ENCODE peak calls at places on chromosomes 13 and 19, in four cellular contexts. F is left lung, R is OCI-LY7, K is pancreas. J is an unnamed sample. For H3K4me1, the result is how much of the 10 kb centered on the place peaks cover.

GRCh38 chr13:75633285-75633684 is 2.8 kb upstream of the LMO7 start:
- DNase-seq in F (no peak), R (no peak), K (no peak), J (no peak)

GRCh38 chr19:19711934-19712828 is 20.7 kb downstream of the ZNF14 start:
- DNase-seq in F (no peak), R (no peak), K (no peak), J (no peak)

GRCh38 chr13:85277753-85278152 is 521.5 kb downstream of the SLITRK6 start:
- DNase-seq in F (no peak), R (no peak), K (no peak), J (no peak)

GRCh38 chr13:22018297-22019210 is 347.7 kb downstream of the FGF9 start:
- DNase-seq in F (no peak), R (no peak), K (no peak), J (no peak)

GRCh38 chr19:54421521-54421920 is 6.3 kb downstream of the TTYH1 start:
- DNase-seq in F (no peak), R (no peak), K (no peak), J (no peak)

GRCh38 chr13:99033814-99034213 is 56.0 kb upstream of the DOCK9 start:
- DNase-seq in F (no peak), R (peak), K (no peak), J (no peak)

GRCh38 chr13:105334211-105334610 is 1201.3 kb downstream of the EFNB2 start:
- DNase-seq in F (no peak), R (no peak), K (no peak), J (no peak)

GRCh38 chr13:40272776-40273139 is 393.7 kb downstream of the FOXO1 start:
- DNase-seq in F (no peak), R (no peak), K (no peak), J (no peak)

GRCh38 chr13:25738342-25738771 is 313.5 kb downstream of the SHISA2 start:
- DNase-seq in F (no peak), R (peak), K (no peak), J (no peak)

GRCh38 chr13:73492811-73493210 is 434.0 kb downstream of the KLF5 start:
- DNase-seq in F (no peak), R (no peak), K (no peak), J (no peak)
- H3K27ac ChIP-seq in F (no peak), R (no peak), K (no peak), J (no peak)

GRCh38 chr19:31096930-31097329 is 252.3 kb downstream of the TSHZ3 start:
- DNase-seq in F (no peak), R (no peak), K (no peak), J (no peak)

GRCh38 chr19:31100945-31101344 is 248.3 kb downstream of the TSHZ3 start:
- DNase-seq in F (no peak), R (no peak), K (no peak), J (no peak)

GRCh38 chr19:31102674-31103073 is 246.6 kb downstream of the TSHZ3 start:
- DNase-seq in F (no peak), R (no peak), K (no peak), J (no peak)

GRCh38 chr19:31096047-31096446 is 253.2 kb downstream of the TSHZ3 start:
- DNase-seq in F (no peak), R (no peak), K (no peak), J (no peak)

DNA sequence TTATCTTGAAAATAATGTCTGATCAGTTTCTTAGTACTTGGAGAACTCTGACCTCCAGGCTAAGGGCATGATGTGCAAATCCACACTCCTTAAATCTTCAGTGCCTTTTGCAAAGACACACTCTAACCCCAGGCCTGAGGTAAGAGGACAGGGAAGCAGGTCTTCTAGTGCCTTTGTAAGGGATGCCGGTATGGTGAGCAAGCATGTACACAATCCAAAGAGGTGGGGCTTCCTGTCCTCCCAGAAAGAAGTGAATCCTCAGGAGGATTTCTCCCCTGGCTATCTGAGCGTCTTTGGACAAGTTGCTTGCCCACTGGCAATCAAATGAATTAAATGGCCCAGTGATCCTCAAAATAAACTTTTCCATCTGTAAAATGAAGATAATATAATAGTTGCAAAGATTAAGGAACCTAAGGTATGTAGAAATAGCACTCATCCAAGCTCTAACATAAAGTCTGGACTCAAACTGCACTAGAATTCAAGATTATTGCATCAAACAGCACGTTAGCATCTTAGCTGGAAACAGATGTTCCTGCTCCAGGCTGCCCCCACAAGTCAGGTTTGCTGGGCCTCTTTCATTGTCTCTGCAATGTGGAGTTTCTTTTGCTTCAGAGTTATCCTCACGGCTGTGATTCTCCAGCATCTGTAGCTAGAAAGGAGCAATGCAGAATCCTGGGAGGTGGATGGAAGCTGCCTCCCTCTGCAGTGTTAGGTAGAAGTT is 249.6 kb downstream of the TSHZ3 start:
- DNase-seq in F (no peak), R (no peak), K (no peak), J (no peak)
- TF ChIP-seq CTCF in F (no peak), R (no peak), K (no peak), J (no peak)

GRCh38 chr19:11510444-11510843 is 4.8 kb upstream of the ZNF653 start:
- DNase-seq in F (no peak), R (no peak), K (no peak), J (no peak)

GRCh38 chr19:11505032-11505503 is 571 bp downstream of the ZNF653 start:
- DNase-seq in F (peak), R (peak), K (peak), J (peak)

GRCh38 chr19:11506101-11506555 is 489 bp upstream of the ZNF653 start:
- DNase-seq in F (no peak), R (peak), K (peak), J (no peak)

GRCh38 chr19:11505504-11506100 is at the start of gene ZNF653:
- DNase-seq in F (peak), R (peak), K (peak), J (peak)

GRCh38 chr19:11507370-11508078 is 1.9 kb upstream of the ZNF653 start:
- DNase-seq in F (no peak), R (no peak), K (no peak), J (no peak)
- H3K4me1 ChIP-seq in F (under half), R (under half), K (under half), J (under half)

DNA sequence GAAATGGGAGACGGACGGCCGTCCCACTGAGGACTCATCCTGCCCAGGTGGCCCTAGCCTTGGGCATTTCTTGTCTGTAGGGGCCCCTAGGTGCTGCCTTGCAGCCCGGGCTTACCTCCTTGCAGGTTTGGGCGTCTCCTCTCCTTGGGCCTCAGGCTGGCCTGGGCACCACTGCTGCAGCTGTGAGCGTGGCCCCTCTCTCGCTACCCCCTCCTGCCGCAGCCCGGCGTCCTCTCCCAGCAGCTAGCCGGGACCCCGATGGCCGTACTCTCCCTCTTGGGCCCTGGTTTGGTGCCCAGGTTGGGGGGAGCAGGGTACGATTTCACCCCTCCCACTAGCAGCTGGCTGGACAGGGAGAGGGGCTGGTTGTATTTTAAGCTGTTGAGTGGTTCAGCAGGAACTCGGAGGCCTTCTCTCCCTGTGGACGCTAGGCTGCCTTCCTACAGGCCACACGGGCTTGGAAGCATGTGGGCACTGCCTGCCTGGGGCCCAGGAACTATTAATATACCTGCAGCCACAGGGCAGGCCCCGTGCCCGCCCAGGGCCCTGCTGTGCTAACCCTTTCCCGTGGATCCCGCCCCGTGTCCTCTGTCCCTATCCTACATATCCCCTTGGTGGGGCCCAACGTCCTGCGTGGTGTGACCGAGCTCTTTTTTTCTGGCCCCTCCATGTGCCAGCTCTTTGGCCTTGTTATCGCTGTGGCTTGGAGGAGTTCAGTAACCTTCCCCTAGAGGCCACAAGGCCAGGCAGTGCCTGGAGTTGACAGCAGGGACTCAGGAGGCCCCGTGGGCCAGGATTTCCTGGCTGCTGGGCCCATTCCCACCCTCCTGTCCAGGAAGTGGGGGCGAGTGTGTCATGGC is 11.7 kb downstream of the NDUFB7 start:
- DNase-seq in F (no peak), R (no peak), K (no peak), J (peak)
- H3K27ac ChIP-seq in F (peak), R (no peak), K (no peak), J (peak)

GRCh38 chr13:41595298-41595697 is 137.9 kb downstream of the RGCC start:
- DNase-seq in F (no peak), R (no peak), K (no peak), J (no peak)

GRCh38 chr13:41590643-41591042 is 133.3 kb downstream of the RGCC start:
- DNase-seq in F (no peak), R (peak), K (no peak), J (no peak)

GRCh38 chr13:41597348-41598041 is 140.1 kb downstream of the RGCC start:
- DNase-seq in F (no peak), R (no peak), K (no peak), J (no peak)

GRCh38 chr13:41599619-41600018 is 142.3 kb downstream of the RGCC start:
- DNase-seq in F (no peak), R (no peak), K (no peak), J (no peak)

DNA sequence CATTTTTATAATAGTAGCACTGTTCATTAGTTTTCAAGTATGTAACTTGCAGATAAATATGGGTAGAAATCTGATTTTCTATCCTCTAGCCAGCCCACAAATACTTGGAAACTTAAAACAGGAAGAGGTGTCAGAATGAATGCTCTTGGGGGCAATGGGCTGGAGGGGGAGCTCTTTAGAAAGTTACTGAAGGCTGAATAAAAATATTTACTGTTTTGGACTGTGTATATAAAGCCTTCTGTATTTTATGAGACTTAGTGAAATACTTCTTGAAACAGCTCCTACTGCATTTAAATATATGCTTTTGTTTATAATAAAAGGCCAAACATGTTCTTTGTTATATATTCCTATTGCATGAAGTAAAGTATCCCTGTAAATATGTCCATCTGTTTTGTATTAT is 138.8 kb downstream of the RGCC start:
- DNase-seq in F (no peak), R (peak), K (no peak), J (no peak)
- TF ChIP-seq CTCF in F (no peak), R (peak), K (no peak), J (no peak)

GRCh38 chr13:27034678-27035111 is 136.9 kb downstream of the USP12 start:
- DNase-seq in F (no peak), R (no peak), K (no peak), J (no peak)

GRCh38 chr13:27035892-27036235 is 135.7 kb downstream of the USP12 start:
- DNase-seq in F (no peak), R (no peak), K (no peak), J (no peak)

GRCh38 chr13:27037571-27037970 is 134.0 kb downstream of the USP12 start:
- DNase-seq in F (no peak), R (no peak), K (no peak), J (no peak)

GRCh38 chr13:27037171-27037570 is 134.4 kb downstream of the USP12 start:
- DNase-seq in F (no peak), R (no peak), K (no peak), J (no peak)

DNA sequence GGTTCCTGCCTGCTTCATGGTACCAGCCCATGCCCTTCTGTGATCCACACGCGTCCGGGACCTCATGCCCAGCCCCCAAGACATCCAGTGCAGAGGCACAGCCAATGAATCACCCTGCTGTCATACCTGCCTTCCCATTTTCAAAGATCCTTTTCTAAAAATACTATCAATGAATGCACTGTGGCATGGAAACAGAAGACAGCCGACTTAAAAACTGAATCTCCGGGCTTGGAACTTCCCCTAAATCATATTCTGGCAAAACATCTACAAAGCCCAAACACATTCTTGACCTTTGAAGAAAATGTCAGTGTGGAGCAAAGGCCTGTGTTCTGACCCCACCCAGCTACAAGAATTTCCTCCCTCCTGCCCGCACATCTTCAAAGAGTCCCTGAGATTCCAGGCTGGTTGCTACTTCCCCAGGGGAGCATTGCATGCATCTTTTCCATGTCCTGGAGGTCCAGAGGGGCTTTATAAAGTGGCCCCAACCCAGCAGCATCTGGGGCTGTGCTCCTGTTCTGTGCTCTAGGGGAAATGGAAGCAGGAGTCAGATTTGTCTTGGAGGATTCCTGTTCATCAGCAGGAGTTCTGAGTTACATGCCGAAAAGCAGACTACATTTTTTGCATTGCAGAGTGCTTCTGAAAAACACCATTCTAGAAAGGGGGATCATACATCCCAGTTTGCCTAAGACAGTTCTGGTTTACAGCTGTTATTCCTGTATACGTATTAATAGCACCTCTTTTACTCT is 135.2 kb downstream of the USP12 start:
- DNase-seq in F (no peak), R (no peak), K (no peak), J (no peak)
- H3K4me1 ChIP-seq in F (under half), R (under half), K (under half), J (under half)

DNA sequence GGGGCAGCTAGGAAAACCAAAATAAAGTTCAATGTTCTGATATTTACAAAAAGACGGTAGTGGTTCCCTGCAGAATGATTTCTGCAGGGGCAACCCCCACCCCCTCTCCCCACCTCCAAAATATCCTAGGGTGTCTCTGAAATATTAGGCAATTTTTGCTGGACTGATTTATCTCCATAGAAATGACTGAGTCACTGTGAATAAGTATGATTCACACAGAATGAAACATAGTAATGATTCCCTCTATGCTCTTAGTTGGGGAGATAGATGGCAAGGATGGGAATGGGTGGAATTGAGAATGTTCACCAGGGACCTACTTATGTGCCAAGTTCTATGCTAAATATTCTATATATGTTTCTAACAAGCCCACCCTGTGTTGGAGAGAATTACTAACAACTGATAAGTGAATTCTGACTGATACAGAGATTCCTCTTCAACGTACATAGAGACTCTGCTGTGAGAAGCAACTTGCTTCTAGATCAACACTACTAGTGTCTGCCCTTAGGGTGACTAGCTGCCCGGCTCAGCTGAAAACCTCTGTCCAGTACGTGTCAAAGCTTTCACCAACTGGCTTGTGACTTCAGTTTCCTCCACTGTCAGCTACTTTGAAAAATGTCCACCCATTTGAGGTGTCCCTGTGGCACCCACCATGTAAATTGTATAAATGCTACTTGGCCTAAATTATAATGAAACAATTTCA is 38.4 kb upstream of the RAP2A start:
- DNase-seq in F (no peak), R (no peak), K (no peak), J (no peak)
- H3K27ac ChIP-seq in F (no peak), R (no peak), K (no peak), J (no peak)

J was measured in RWPE2.